ENCODE peak calls at places on chromosomes 6 and 20, in five cellular contexts. One of them, this sample, is unnamed.

GRCh38 chr6:170041526-170041925 is 249.4 kb downstream of the DLL1 start:
- DNase-seq in activated CD4-positive, alpha-beta T cell treated with anti-CD3 and anti-CD28 coated beads, Interleukin-2, amount 10 ng/mL, durations not matched to agents 7 days and 5 days: no peak
- DNase-seq in fibroblast of mammary gland: no peak
- DNase-seq in left ventricle myocardium superior: no peak
- DNase-seq in NCI-H1417: no peak
- DNase-seq in this sample: no peak

GRCh38 chr6:105184921-105185320 is 5.1 kb upstream of the POPDC3 start:
- DNase-seq in activated CD4-positive, alpha-beta T cell treated with anti-CD3 and anti-CD28 coated beads, Interleukin-2, amount 10 ng/mL, durations not matched to agents 7 days and 5 days: no peak
- DNase-seq in NCI-H1417: no peak
- DNase-seq in fibroblast of mammary gland: peak
- DNase-seq in left ventricle myocardium superior: no peak
- DNase-seq in this sample: no peak

GRCh38 chr6:55853008-55854001 is 22.1 kb downstream of the BMP5 start:
- DNase-seq in left ventricle myocardium superior: no peak
- DNase-seq in fibroblast of mammary gland: no peak
- DNase-seq in activated CD4-positive, alpha-beta T cell treated with anti-CD3 and anti-CD28 coated beads, Interleukin-2, amount 10 ng/mL, durations not matched to agents 7 days and 5 days: no peak
- DNase-seq in NCI-H1417: no peak
- DNase-seq in this sample: no peak

GRCh38 chr20:60053125-60053812 is 95.0 kb downstream of the CDH26 start:
- DNase-seq in left ventricle myocardium superior: no peak
- DNase-seq in NCI-H1417: peak
- DNase-seq in fibroblast of mammary gland: no peak
- DNase-seq in activated CD4-positive, alpha-beta T cell treated with anti-CD3 and anti-CD28 coated beads, Interleukin-2, amount 10 ng/mL, durations not matched to agents 7 days and 5 days: no peak
- DNase-seq in this sample: no peak

GRCh38 chr20:3658708-3659491 is 4.3 kb downstream of the GFRA4 start:
- DNase-seq in fibroblast of mammary gland: no peak
- DNase-seq in activated CD4-positive, alpha-beta T cell treated with anti-CD3 and anti-CD28 coated beads, Interleukin-2, amount 10 ng/mL, durations not matched to agents 7 days and 5 days: no peak
- DNase-seq in left ventricle myocardium superior: no peak
- DNase-seq in NCI-H1417: no peak
- DNase-seq in this sample: no peak

GRCh38 chr6:136676075-136676474 is 116.2 kb downstream of the MAP3K5 start:
- DNase-seq in fibroblast of mammary gland: no peak
- DNase-seq in activated CD4-positive, alpha-beta T cell treated with anti-CD3 and anti-CD28 coated beads, Interleukin-2, amount 10 ng/mL, durations not matched to agents 7 days and 5 days: no peak
- DNase-seq in NCI-H1417: no peak
- DNase-seq in left ventricle myocardium superior: no peak
- DNase-seq in this sample: peak

GRCh38 chr6:47413752-47414516 is 63.7 kb upstream of the CD2AP start:
- DNase-seq in NCI-H1417: peak
- DNase-seq in left ventricle myocardium superior: no peak
- DNase-seq in fibroblast of mammary gland: peak
- DNase-seq in activated CD4-positive, alpha-beta T cell treated with anti-CD3 and anti-CD28 coated beads, Interleukin-2, amount 10 ng/mL, durations not matched to agents 7 days and 5 days: peak
- DNase-seq in this sample: peak

GRCh38 chr6:127051571-127052260 is 66.8 kb upstream of the RSPO3 start:
- DNase-seq in activated CD4-positive, alpha-beta T cell treated with anti-CD3 and anti-CD28 coated beads, Interleukin-2, amount 10 ng/mL, durations not matched to agents 7 days and 5 days: no peak
- DNase-seq in fibroblast of mammary gland: peak
- DNase-seq in left ventricle myocardium superior: no peak
- DNase-seq in NCI-H1417: no peak
- DNase-seq in this sample: peak

GRCh38 chr20:62624325-62624690 is 18.0 kb upstream of the SLCO4A1 start:
- DNase-seq in fibroblast of mammary gland: no peak
- DNase-seq in NCI-H1417: no peak
- DNase-seq in left ventricle myocardium superior: no peak
- DNase-seq in activated CD4-positive, alpha-beta T cell treated with anti-CD3 and anti-CD28 coated beads, Interleukin-2, amount 10 ng/mL, durations not matched to agents 7 days and 5 days: peak
- DNase-seq in this sample: no peak

GRCh38 chr6:35596448-35597442 is 84.0 kb upstream of the TULP1 start:
- DNase-seq in left ventricle myocardium superior: no peak
- DNase-seq in activated CD4-positive, alpha-beta T cell treated with anti-CD3 and anti-CD28 coated beads, Interleukin-2, amount 10 ng/mL, durations not matched to agents 7 days and 5 days: no peak
- DNase-seq in NCI-H1417: no peak
- DNase-seq in fibroblast of mammary gland: peak
- DNase-seq in this sample: peak

GRCh38 chr6:393391-394221 is 2.1 kb downstream of the IRF4 start:
- DNase-seq in fibroblast of mammary gland: no peak
- DNase-seq in NCI-H1417: no peak
- DNase-seq in left ventricle myocardium superior: no peak
- DNase-seq in activated CD4-positive, alpha-beta T cell treated with anti-CD3 and anti-CD28 coated beads, Interleukin-2, amount 10 ng/mL, durations not matched to agents 7 days and 5 days: peak
- DNase-seq in this sample: no peak

GRCh38 chr6:151352410-151353399 is 38.7 kb downstream of the ZBTB2 start:
- DNase-seq in activated CD4-positive, alpha-beta T cell treated with anti-CD3 and anti-CD28 coated beads, Interleukin-2, amount 10 ng/mL, durations not matched to agents 7 days and 5 days: no peak
- DNase-seq in left ventricle myocardium superior: no peak
- DNase-seq in NCI-H1417: no peak
- DNase-seq in fibroblast of mammary gland: peak
- DNase-seq in this sample: no peak

GRCh38 chr6:128569737-128570438 is 49.5 kb upstream of the PTPRK start:
- DNase-seq in left ventricle myocardium superior: no peak
- DNase-seq in NCI-H1417: no peak
- DNase-seq in activated CD4-positive, alpha-beta T cell treated with anti-CD3 and anti-CD28 coated beads, Interleukin-2, amount 10 ng/mL, durations not matched to agents 7 days and 5 days: no peak
- DNase-seq in fibroblast of mammary gland: peak
- DNase-seq in this sample: peak

GRCh38 chr6:107670792-107671199 is 153.3 kb downstream of the SCML4 start:
- DNase-seq in fibroblast of mammary gland: peak
- DNase-seq in NCI-H1417: peak
- DNase-seq in activated CD4-positive, alpha-beta T cell treated with anti-CD3 and anti-CD28 coated beads, Interleukin-2, amount 10 ng/mL, durations not matched to agents 7 days and 5 days: peak
- DNase-seq in left ventricle myocardium superior: peak
- DNase-seq in this sample: no peak